ENCODE peak calls at places on chromosome 13, in six cellular contexts. S is lower leg skin, W is psoas muscle, R is uterus, T is foreskin fibroblast, K is AG10803. L is an unnamed sample.
A peak's percentile ranks its signal among the peaks of the same experiment; 100 is the strongest.

GRCh38 chr13:113980489-113981064 is 6.7 kb upstream of the C13orf46 start:
- DNase-seq in T (no peak), W (no peak), S (no peak), K (no peak), R (no peak), L (no peak)

GRCh38 chr13:101916108-101916757 is 463.8 kb downstream of the ITGBL1 start:
- DNase-seq in W (peak; percentile 17), R (no peak), S (no peak), K (no peak), T (peak; percentile 63), L (no peak)

GRCh38 chr13:48804836-48805601 is 151.3 kb downstream of the CYSLTR2 start:
- DNase-seq in T (peak; percentile 70), W (no peak), K (peak; percentile 38), S (no peak), R (no peak), L (no peak)

GRCh38 chr13:109509154-109509905 is 277.1 kb downstream of the IRS2 start:
- DNase-seq in W (no peak), K (peak; percentile 81), R (no peak), S (no peak), T (peak; percentile 86), L (peak; percentile 8)

GRCh38 chr13:31209172-31209818 is 9.5 kb downstream of the B3GLCT start:
- DNase-seq in K (peak; percentile 58), R (peak; percentile 69), T (peak; percentile 44), S (no peak), W (peak; percentile 42), L (no peak)

GRCh38 chr13:70107498-70108271 is at the start of gene ATXN8OS:
- DNase-seq in R (no peak), S (no peak), T (no peak), W (no peak), K (no peak), L (no peak)

GRCh38 chr13:24217601-24218281 is 57.2 kb downstream of the SPATA13 start:
- DNase-seq in S (no peak), R (no peak), K (peak; percentile 23), T (peak; percentile 31), W (no peak), L (no peak)

GRCh38 chr13:113129480-113129879 is 6.9 kb downstream of the F10 start:
- DNase-seq in T (no peak), W (no peak), K (no peak), S (peak; percentile 80), R (no peak), L (no peak)

GRCh38 chr13:94236876-94237275 is 242.6 kb downstream of the DCT start:
- DNase-seq in W (no peak), K (no peak), S (no peak), T (no peak), R (no peak), L (no peak)

GRCh38 chr13:110817143-110817542 is 97.7 kb downstream of the ANKRD10 start:
- DNase-seq in W (no peak), T (no peak), R (no peak), S (no peak), K (no peak), L (no peak)

GRCh38 chr13:91381371-91381770 is 17.1 kb upstream of the GPC5 start:
- DNase-seq in K (peak; percentile 5), R (no peak), S (no peak), W (no peak), T (no peak), L (no peak)

GRCh38 chr13:31930901-31931522 is 100.6 kb upstream of the FRY start:
- DNase-seq in T (no peak), R (no peak), K (no peak), S (no peak), W (no peak), L (no peak)

GRCh38 chr13:93080166-93080565 is 146.4 kb upstream of the GPC6 start:
- DNase-seq in S (no peak), R (no peak), K (no peak), T (no peak), W (no peak), L (no peak)

GRCh38 chr13:55583953-55584593 is 1556.6 kb upstream of the PRR20A start:
- DNase-seq in T (no peak), W (no peak), R (no peak), S (no peak), K (no peak), L (no peak)

GRCh38 chr13:30841161-30841560 is 64.9 kb upstream of the MEDAG start:
- DNase-seq in K (peak; percentile 92), S (no peak), T (peak; percentile 80), R (no peak), W (no peak), L (no peak)

GRCh38 chr13:24454100-24454499 is 58.5 kb downstream of the PARP4 start:
- DNase-seq in W (no peak), T (no peak), S (no peak), K (no peak), R (no peak), L (no peak)

GRCh38 chr13:33872005-33872351 is 54.0 kb downstream of the RFC3 start:
- DNase-seq in T (no peak), W (no peak), S (no peak), R (no peak), K (no peak), L (no peak)

GRCh38 chr13:106526748-106527488 is 8.5 kb downstream of the EFNB2 start:
- DNase-seq in K (no peak), T (no peak), S (no peak), R (no peak), W (no peak), L (no peak)

GRCh38 chr13:75537401-75538365 is at the start of gene COMMD6:
- DNase-seq in S (peak; percentile 93), W (peak; percentile 81), R (peak; percentile 88), T (peak; percentile 95), K (peak; percentile 86), L (peak; percentile 96)
- TF ChIP-seq CTCF in S (peak; percentile 17), W (peak; percentile 72), R (peak; percentile 43), T (no peak), K (peak; percentile 25), L (peak; percentile 58)

GRCh38 chr13:42327725-42328124 is 55.8 kb downstream of the AKAP11 start:
- DNase-seq in K (no peak), R (no peak), T (no peak), W (no peak), S (no peak), L (no peak)
- TF ChIP-seq CTCF in K (no peak), R (no peak), T (no peak), W (no peak), S (no peak), L (no peak)

DNA sequence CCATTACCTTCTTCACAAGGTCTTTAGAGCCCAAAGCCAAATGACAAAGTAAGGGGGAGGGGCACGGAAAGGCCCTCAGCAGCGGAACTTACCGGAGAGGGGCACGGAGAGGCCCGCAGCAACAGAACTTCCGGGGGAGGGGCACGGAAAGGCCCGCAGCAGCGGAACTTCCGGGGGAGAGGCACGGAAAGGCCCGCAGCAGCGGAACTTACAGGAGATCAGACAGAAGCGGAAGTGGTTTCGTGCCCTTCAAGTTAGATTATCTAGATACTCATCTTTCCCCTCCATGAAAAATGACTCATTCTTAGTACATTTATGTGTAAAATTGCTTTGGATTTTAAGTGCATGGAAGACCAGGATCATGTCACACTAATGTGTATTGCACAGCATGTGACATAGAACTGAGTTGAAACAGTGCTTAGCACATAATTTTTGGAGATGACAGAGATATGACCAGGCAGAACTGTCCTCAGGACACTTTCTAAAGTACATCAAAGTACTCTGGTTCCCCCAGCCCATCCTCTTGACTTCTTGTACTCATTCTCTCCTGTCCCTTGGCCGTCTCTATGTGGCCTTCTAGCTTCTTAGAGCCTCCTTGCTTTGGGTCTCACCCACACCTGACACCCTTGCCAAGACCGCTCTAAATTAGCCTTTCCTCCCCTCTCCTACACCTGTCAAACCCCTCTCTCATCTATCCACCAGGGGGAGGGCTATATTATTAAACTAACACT is 25.7 kb upstream of the TPTE2 start:
- DNase-seq in R (no peak), K (peak; percentile 46), W (peak; percentile 29), T (peak; percentile 52), S (peak; percentile 76), L (no peak)
- TF ChIP-seq CTCF in R (no peak), K (no peak), W (no peak), T (no peak), S (no peak), L (no peak)

GRCh38 chr13:73417012-73417615 is 358.3 kb downstream of the KLF5 start:
- DNase-seq in S (no peak), K (peak; percentile 4), R (no peak), W (no peak), T (no peak), L (no peak)
- TF ChIP-seq CTCF in S (no peak), K (no peak), R (no peak), W (no peak), T (peak; percentile 21), L (peak; percentile 26)

GRCh38 chr13:40973409-40973808 is 45.7 kb downstream of the ELF1 start:
- DNase-seq in S (no peak), R (no peak), W (no peak), K (no peak), T (no peak), L (no peak)

GRCh38 chr13:40970803-40971202 is 48.3 kb downstream of the ELF1 start:
- DNase-seq in W (no peak), K (no peak), T (no peak), S (no peak), R (no peak), L (no peak)

GRCh38 chr13:40971321-40971720 is 47.8 kb downstream of the ELF1 start:
- DNase-seq in K (no peak), R (no peak), T (no peak), W (no peak), S (no peak), L (no peak)

GRCh38 chr13:40975441-40975840 is 43.7 kb downstream of the ELF1 start:
- DNase-seq in K (no peak), R (no peak), W (no peak), S (no peak), T (no peak), L (no peak)

DNA sequence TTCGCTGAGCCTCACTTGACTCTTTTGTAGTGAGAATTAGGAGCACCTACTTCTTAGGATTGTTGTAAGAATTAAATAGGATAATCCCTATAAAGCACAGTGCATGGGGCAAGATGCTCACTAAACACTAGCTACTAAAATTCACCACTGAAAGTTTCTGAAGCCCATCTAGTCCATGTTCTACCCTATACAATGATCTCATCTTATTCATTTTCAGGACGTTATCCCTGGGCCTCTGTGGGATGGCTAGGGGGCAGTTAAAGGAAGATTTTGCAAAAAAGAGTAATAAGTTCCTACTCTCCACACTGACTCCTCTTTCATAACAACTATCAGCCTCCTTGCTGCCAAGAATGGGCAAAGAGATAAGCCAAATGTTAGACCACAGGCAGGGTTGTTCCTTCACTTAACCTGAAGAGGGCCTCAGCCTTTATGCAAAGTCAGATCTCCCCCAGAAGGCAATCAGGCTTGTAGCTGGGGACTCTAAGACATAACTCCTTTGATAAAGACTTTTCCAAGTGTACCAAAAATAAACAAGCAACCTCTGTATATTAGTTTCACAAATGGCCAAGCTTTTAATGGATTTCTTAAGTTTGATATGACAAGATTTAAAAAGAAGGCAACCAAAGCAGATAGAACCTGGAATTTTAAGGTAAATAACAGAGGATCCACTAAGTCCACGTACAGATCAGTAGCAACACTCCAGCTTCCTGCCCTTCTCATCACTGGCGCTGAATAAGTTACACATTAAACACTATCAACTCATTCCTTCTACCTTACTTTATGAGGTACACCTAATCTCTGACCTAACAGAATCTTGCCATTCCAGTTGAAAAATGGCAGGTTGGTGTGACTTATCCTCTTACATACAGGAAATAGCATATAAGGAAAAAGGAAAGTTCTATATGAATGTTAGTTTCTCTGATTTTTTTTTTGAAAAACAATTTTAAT is 44.4 kb downstream of the ELF1 start:
- DNase-seq in K (peak; percentile 42), T (peak; percentile 43), W (no peak), S (no peak), R (no peak), L (no peak)
- TF ChIP-seq CTCF in K (peak; percentile 43), T (peak; percentile 30), W (peak; percentile 42), S (no peak), R (peak; percentile 13), L (peak; percentile 60)